ENCODE peak calls at places on chromosomes 6 and 20, in ten cellular contexts. M is IMR-90, J is A549, W is astrocyte, A is H9, Y is GM23338, R is HCT116, X is mesenchymal stem cell, G is PC-3, H is neuronal stem cell. I is an unnamed sample.

GRCh38 chr6:112253842-112254816 is at the start of gene LAMA4:
- DNase-seq in M (peak; percentile 69), J (peak; percentile 5), W (peak; percentile 84), A (peak; percentile 65), Y (peak; percentile 68), R (no peak), X (peak; percentile 62), G (peak; percentile 50), H (peak; percentile 32), I (peak; percentile 87)

GRCh38 chr20:20759132-20759531 is 46.7 kb upstream of the RALGAPA2 start:
- DNase-seq in M (no peak), J (no peak), W (no peak), A (no peak), Y (no peak), R (no peak), X (no peak), G (no peak), H (no peak), I (no peak)

GRCh38 chr6:14278000-14278399 is 160.4 kb downstream of the CD83 start:
- DNase-seq in M (peak; percentile 8), J (no peak), W (no peak), A (peak; percentile 20), Y (no peak), R (no peak), X (no peak), G (no peak), H (no peak), I (peak; percentile 20)

GRCh38 chr20:49395183-49395582 is 87.3 kb downstream of the KCNB1 start:
- DNase-seq in M (no peak), J (no peak), W (no peak), A (no peak), Y (no peak), R (no peak), X (no peak), G (no peak), H (no peak), I (no peak)

GRCh38 chr20:62303327-62304226 is 780 bp downstream of the ADRM1 start:
- DNase-seq in M (no peak), J (no peak), W (no peak), A (peak; percentile 31), Y (no peak), R (no peak), X (peak; percentile 41), G (peak; percentile 25), H (no peak), I (no peak)

GRCh38 chr6:26594730-26595632 is 1.8 kb upstream of the ABT1 start:
- DNase-seq in M (peak; percentile 86), J (peak; percentile 53), W (peak; percentile 64), A (peak; percentile 70), Y (peak; percentile 82), R (peak; percentile 80), X (peak; percentile 62), G (peak; percentile 17), H (peak; percentile 47), I (peak; percentile 78)

GRCh38 chr20:32524871-32525501 is 60.1 kb downstream of the NOL4L start:
- DNase-seq in M (no peak), J (no peak), W (no peak), A (no peak), Y (no peak), R (no peak), X (no peak), G (no peak), H (no peak), I (no peak)

GRCh38 chr20:58361549-58361948 is 27.5 kb upstream of the VAPB start:
- DNase-seq in M (peak; percentile 51), J (no peak), W (peak; percentile 46), A (no peak), Y (peak; percentile 30), R (no peak), X (peak; percentile 97), G (peak; percentile 29), H (no peak), I (peak; percentile 54)

GRCh38 chr20:57391439-57392129 is 388 bp downstream of the RBM38 start:
- DNase-seq in M (no peak), J (no peak), W (no peak), A (no peak), Y (peak; percentile 33), R (no peak), X (peak; percentile 18), G (peak; percentile 34), H (no peak), I (peak; percentile 19)

GRCh38 chr6:55490871-55491270 is 88.1 kb downstream of the HMGCLL1 start:
- DNase-seq in M (no peak), J (no peak), W (no peak), A (no peak), Y (no peak), R (no peak), X (no peak), G (no peak), H (no peak), I (no peak)
- H3K4me2 ChIP-seq in M (no peak overlapping the region), J (no peak overlapping the region), W (no peak overlapping the region), A (no peak overlapping the region), Y (no peak overlapping the region), R (no peak overlapping the region), X (no peak overlapping the region), G (no peak overlapping the region), H (no peak overlapping the region), I (no peak overlapping the region)

DNA sequence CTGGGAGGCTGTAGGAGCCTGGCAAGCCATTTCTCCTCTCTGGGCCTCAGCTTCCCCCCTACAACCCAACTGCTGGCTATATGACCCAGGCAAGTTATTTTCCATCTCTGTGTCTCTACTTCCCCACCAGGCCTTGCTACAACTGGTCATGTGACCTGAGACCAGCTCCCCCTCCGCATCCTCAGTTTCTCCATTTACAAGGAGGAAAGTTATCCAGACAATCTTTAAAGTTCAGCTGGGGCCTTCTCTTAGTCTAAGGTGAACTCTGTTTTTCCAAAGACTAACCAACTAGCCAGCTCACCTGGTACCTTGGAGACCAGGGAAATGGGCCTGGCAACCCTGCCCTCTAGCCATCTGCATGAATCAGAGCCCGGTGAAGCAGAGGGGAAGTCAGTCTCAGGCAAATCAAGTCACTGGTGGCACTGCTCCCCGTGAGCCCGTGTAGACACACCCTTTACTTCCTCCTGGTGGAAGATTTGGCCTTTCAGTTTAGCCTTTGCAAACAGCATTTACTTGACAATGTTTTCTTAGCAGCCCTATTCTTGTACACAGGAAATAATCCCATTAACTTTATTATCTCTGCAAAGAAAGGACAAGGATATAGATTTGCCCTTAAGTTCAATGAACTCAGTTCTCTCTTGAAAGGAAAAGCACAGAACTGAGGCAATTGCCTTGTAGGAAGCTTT is 157.7 kb downstream of the VEGFA start:
- DNase-seq in M (no peak), J (no peak), W (no peak), A (no peak), Y (no peak), R (no peak), X (no peak), G (peak; percentile 56), H (no peak), I (no peak)
- H3K4me2 ChIP-seq in M (no peak overlapping the region), J (peak overlapping the region; percentile 46), W (no peak overlapping the region), A (no peak overlapping the region), Y (no peak overlapping the region), R (no peak overlapping the region), X (no peak overlapping the region), G (no peak overlapping the region), H (no peak overlapping the region), I (no peak overlapping the region)

GRCh38 chr6:47130086-47130485 is 88.0 kb upstream of the ADGRF1 start:
- DNase-seq in M (no peak), J (no peak), W (no peak), A (no peak), Y (no peak), R (no peak), X (peak; percentile 76), G (no peak), H (no peak), I (no peak)

GRCh38 chr6:47131773-47132172 is 89.6 kb upstream of the ADGRF1 start:
- DNase-seq in M (no peak), J (no peak), W (no peak), A (no peak), Y (no peak), R (no peak), X (no peak), G (no peak), H (no peak), I (no peak)

GRCh38 chr6:47129129-47129528 is 87.0 kb upstream of the ADGRF1 start:
- DNase-seq in M (no peak), J (no peak), W (no peak), A (no peak), Y (no peak), R (no peak), X (peak; percentile 28), G (no peak), H (no peak), I (no peak)

GRCh38 chr6:47132724-47133123 is 90.6 kb upstream of the ADGRF1 start:
- DNase-seq in M (no peak), J (no peak), W (no peak), A (no peak), Y (no peak), R (no peak), X (no peak), G (no peak), H (no peak), I (no peak)

DNA sequence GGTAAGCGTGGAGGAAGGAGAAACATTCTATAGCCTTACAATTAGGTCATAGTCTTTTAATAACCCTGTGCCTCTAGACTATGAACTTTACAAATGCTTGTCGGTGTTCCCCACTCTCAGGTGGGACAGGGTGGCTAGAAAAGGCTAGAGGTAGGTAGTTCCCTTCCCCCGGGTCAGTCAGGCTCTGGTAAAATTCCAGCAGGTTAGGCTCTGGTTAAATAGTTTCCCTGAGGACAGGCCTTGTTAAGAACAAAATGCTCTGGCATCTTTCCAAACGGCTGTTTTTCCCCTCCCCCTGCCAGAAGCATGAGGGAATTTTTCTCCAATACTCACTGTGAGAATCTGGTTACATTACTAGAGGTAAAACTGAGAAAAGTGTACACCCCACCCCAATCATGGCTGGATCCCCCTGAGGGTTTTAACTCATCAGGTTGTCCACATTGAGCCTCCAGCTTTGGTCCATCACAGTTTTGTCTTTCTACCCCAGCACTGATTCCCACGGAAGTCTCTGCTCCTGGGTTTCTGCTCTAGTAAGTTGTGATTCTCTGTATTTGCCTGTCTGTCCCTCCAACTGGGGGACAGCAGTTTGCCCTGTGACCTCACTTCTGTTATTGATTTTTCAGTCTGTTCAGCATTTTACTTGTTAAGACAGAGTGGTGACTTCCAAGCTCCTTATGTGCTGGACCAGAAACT is 84.7 kb upstream of the ADGRF1 start:
- DNase-seq in M (no peak), J (no peak), W (no peak), A (no peak), Y (peak; percentile 62), R (no peak), X (peak; percentile 40), G (peak; percentile 22), H (no peak), I (no peak)
- H3K4me2 ChIP-seq in M (no peak overlapping the region), J (peak overlapping the region; percentile 21), W (no peak overlapping the region), A (no peak overlapping the region), Y (no peak overlapping the region), R (peak overlapping the region; percentile 10), X (no peak overlapping the region), G (no peak overlapping the region), H (no peak overlapping the region), I (no peak overlapping the region)

GRCh38 chr6:135567375-135568083 is 70.0 kb upstream of the AHI1 start:
- DNase-seq in M (no peak), J (no peak), W (no peak), A (no peak), Y (no peak), R (no peak), X (no peak), G (no peak), H (no peak), I (no peak)

GRCh38 chr6:135566311-135567068 is 69.0 kb upstream of the AHI1 start:
- DNase-seq in M (no peak), J (no peak), W (no peak), A (no peak), Y (no peak), R (no peak), X (no peak), G (no peak), H (no peak), I (no peak)

GRCh38 chr6:135572051-135572450 is 74.5 kb upstream of the AHI1 start:
- DNase-seq in M (peak; percentile 58), J (no peak), W (peak; percentile 52), A (no peak), Y (no peak), R (no peak), X (no peak), G (no peak), H (no peak), I (peak; percentile 58)

GRCh38 chr6:135568366-135568765 is 70.8 kb upstream of the AHI1 start:
- DNase-seq in M (peak; percentile 95), J (no peak), W (peak; percentile 96), A (no peak), Y (no peak), R (no peak), X (peak; percentile 19), G (no peak), H (no peak), I (peak; percentile 97)
- H3K4me2 ChIP-seq in M (peak overlapping the region; percentile 46), J (no peak overlapping the region), W (peak overlapping the region; percentile 32), A (no peak overlapping the region), Y (no peak overlapping the region), R (no peak overlapping the region), X (no peak overlapping the region), G (no peak overlapping the region), H (no peak overlapping the region), I (no peak overlapping the region)

I was measured in fibroblast of lung.